ENCODE peak calls at places on chromosomes 1 and 21, in four cellular contexts. One of them, this sample, is unnamed.

GRCh38 chr21:43769325-43769958 is 6.7 kb downstream of the CSTB start:
- DNase-seq in thoracic aorta: no peak
- DNase-seq in activated naive CD4-positive, alpha-beta T cell treated with anti-CD3 and anti-CD28 coated beads, Interleukin-2, amount 50 U/mL, for 16 hours: no peak
- DNase-seq in stimulated activated CD8-positive, alpha-beta memory T cell treated with anti-CD3 and anti-CD28 coated beads, Interleukin-15, amount 100 ng/mL, for 4 hours: no peak
- DNase-seq in this sample: no peak

GRCh38 chr1:228794173-228794572 is 58.9 kb downstream of the RHOU start:
- DNase-seq in thoracic aorta: no peak
- DNase-seq in activated naive CD4-positive, alpha-beta T cell treated with anti-CD3 and anti-CD28 coated beads, Interleukin-2, amount 50 U/mL, for 16 hours: peak; percentile 23
- DNase-seq in stimulated activated CD8-positive, alpha-beta memory T cell treated with anti-CD3 and anti-CD28 coated beads, Interleukin-15, amount 100 ng/mL, for 4 hours: no peak
- DNase-seq in this sample: no peak

GRCh38 chr1:54975709-54976108 is 4.7 kb upstream of the TMEM61 start:
- DNase-seq in thoracic aorta: no peak
- DNase-seq in activated naive CD4-positive, alpha-beta T cell treated with anti-CD3 and anti-CD28 coated beads, Interleukin-2, amount 50 U/mL, for 16 hours: no peak
- DNase-seq in stimulated activated CD8-positive, alpha-beta memory T cell treated with anti-CD3 and anti-CD28 coated beads, Interleukin-15, amount 100 ng/mL, for 4 hours: no peak
- DNase-seq in this sample: no peak

GRCh38 chr1:59071289-59071688 is 225.6 kb upstream of the FGGY start:
- DNase-seq in thoracic aorta: no peak
- DNase-seq in activated naive CD4-positive, alpha-beta T cell treated with anti-CD3 and anti-CD28 coated beads, Interleukin-2, amount 50 U/mL, for 16 hours: no peak
- DNase-seq in stimulated activated CD8-positive, alpha-beta memory T cell treated with anti-CD3 and anti-CD28 coated beads, Interleukin-15, amount 100 ng/mL, for 4 hours: no peak
- DNase-seq in this sample: peak; percentile 48

GRCh38 chr1:20555025-20555757 is 2.8 kb downstream of the FAM43B start:
- DNase-seq in thoracic aorta: no peak
- DNase-seq in activated naive CD4-positive, alpha-beta T cell treated with anti-CD3 and anti-CD28 coated beads, Interleukin-2, amount 50 U/mL, for 16 hours: no peak
- DNase-seq in stimulated activated CD8-positive, alpha-beta memory T cell treated with anti-CD3 and anti-CD28 coated beads, Interleukin-15, amount 100 ng/mL, for 4 hours: no peak
- DNase-seq in this sample: no peak

GRCh38 chr1:41360074-41361027 is 883 bp upstream of the FOXO6 start:
- DNase-seq in thoracic aorta: no peak
- DNase-seq in activated naive CD4-positive, alpha-beta T cell treated with anti-CD3 and anti-CD28 coated beads, Interleukin-2, amount 50 U/mL, for 16 hours: no peak
- DNase-seq in stimulated activated CD8-positive, alpha-beta memory T cell treated with anti-CD3 and anti-CD28 coated beads, Interleukin-15, amount 100 ng/mL, for 4 hours: no peak
- DNase-seq in this sample: no peak

GRCh38 chr21:38834725-38835124 is 29.0 kb downstream of the ETS2 start:
- DNase-seq in thoracic aorta: no peak
- DNase-seq in activated naive CD4-positive, alpha-beta T cell treated with anti-CD3 and anti-CD28 coated beads, Interleukin-2, amount 50 U/mL, for 16 hours: no peak
- DNase-seq in stimulated activated CD8-positive, alpha-beta memory T cell treated with anti-CD3 and anti-CD28 coated beads, Interleukin-15, amount 100 ng/mL, for 4 hours: no peak
- DNase-seq in this sample: no peak

GRCh38 chr1:9004731-9005708 is 21.2 kb downstream of the SLC2A7 start:
- DNase-seq in thoracic aorta: peak; percentile 40
- DNase-seq in activated naive CD4-positive, alpha-beta T cell treated with anti-CD3 and anti-CD28 coated beads, Interleukin-2, amount 50 U/mL, for 16 hours: peak; percentile 86
- DNase-seq in stimulated activated CD8-positive, alpha-beta memory T cell treated with anti-CD3 and anti-CD28 coated beads, Interleukin-15, amount 100 ng/mL, for 4 hours: peak; percentile 54
- DNase-seq in this sample: no peak

GRCh38 chr1:234683856-234684632 is 74.1 kb upstream of the IRF2BP2 start:
- DNase-seq in thoracic aorta: peak; percentile 20
- DNase-seq in activated naive CD4-positive, alpha-beta T cell treated with anti-CD3 and anti-CD28 coated beads, Interleukin-2, amount 50 U/mL, for 16 hours: no peak
- DNase-seq in stimulated activated CD8-positive, alpha-beta memory T cell treated with anti-CD3 and anti-CD28 coated beads, Interleukin-15, amount 100 ng/mL, for 4 hours: no peak
- DNase-seq in this sample: peak; percentile 84

GRCh38 chr1:101291562-101292035 is 54.8 kb downstream of the S1PR1 start:
- DNase-seq in thoracic aorta: no peak
- DNase-seq in activated naive CD4-positive, alpha-beta T cell treated with anti-CD3 and anti-CD28 coated beads, Interleukin-2, amount 50 U/mL, for 16 hours: peak; percentile 34
- DNase-seq in stimulated activated CD8-positive, alpha-beta memory T cell treated with anti-CD3 and anti-CD28 coated beads, Interleukin-15, amount 100 ng/mL, for 4 hours: no peak
- DNase-seq in this sample: peak; percentile 42

GRCh38 chr1:171784779-171785178 is 3.3 kb downstream of the METTL13 start:
- DNase-seq in thoracic aorta: no peak
- DNase-seq in activated naive CD4-positive, alpha-beta T cell treated with anti-CD3 and anti-CD28 coated beads, Interleukin-2, amount 50 U/mL, for 16 hours: no peak
- DNase-seq in stimulated activated CD8-positive, alpha-beta memory T cell treated with anti-CD3 and anti-CD28 coated beads, Interleukin-15, amount 100 ng/mL, for 4 hours: no peak
- DNase-seq in this sample: no peak

GRCh38 chr1:228513244-228513900 is 26.2 kb downstream of the RNF187 start:
- DNase-seq in thoracic aorta: no peak
- DNase-seq in activated naive CD4-positive, alpha-beta T cell treated with anti-CD3 and anti-CD28 coated beads, Interleukin-2, amount 50 U/mL, for 16 hours: no peak
- DNase-seq in stimulated activated CD8-positive, alpha-beta memory T cell treated with anti-CD3 and anti-CD28 coated beads, Interleukin-15, amount 100 ng/mL, for 4 hours: no peak
- DNase-seq in this sample: no peak

GRCh38 chr1:30645807-30646206 is 77.6 kb downstream of the MATN1 start:
- DNase-seq in thoracic aorta: no peak
- DNase-seq in activated naive CD4-positive, alpha-beta T cell treated with anti-CD3 and anti-CD28 coated beads, Interleukin-2, amount 50 U/mL, for 16 hours: no peak
- DNase-seq in stimulated activated CD8-positive, alpha-beta memory T cell treated with anti-CD3 and anti-CD28 coated beads, Interleukin-15, amount 100 ng/mL, for 4 hours: no peak
- DNase-seq in this sample: no peak

GRCh38 chr1:181086926-181087325 is 1.6 kb upstream of the IER5 start:
- DNase-seq in thoracic aorta: no peak
- DNase-seq in activated naive CD4-positive, alpha-beta T cell treated with anti-CD3 and anti-CD28 coated beads, Interleukin-2, amount 50 U/mL, for 16 hours: no peak
- DNase-seq in stimulated activated CD8-positive, alpha-beta memory T cell treated with anti-CD3 and anti-CD28 coated beads, Interleukin-15, amount 100 ng/mL, for 4 hours: no peak
- DNase-seq in this sample: peak; percentile 39